ENCODE peak calls at places on chromosome 13, in four cellular contexts. Q is adipocyte, F is COR-L47, C is SK-MEL-5. V is an unnamed sample.

GRCh38 chr13:75579529-75579928 is 29.9 kb downstream of the UCHL3 start:
- DNase-seq in Q (no peak), F (no peak), C (no peak), V (no peak)

GRCh38 chr13:75384881-75385707 is 96.9 kb downstream of the TBC1D4 start:
- DNase-seq in Q (no peak), F (peak; percentile 59), C (no peak), V (no peak)

GRCh38 chr13:107835339-107836018 is 379.9 kb downstream of the LIG4 start:
- DNase-seq in Q (peak; percentile 56), F (no peak), C (no peak), V (no peak)

GRCh38 chr13:28527629-28528028 is 32.7 kb upstream of the FLT1 start:
- DNase-seq in Q (no peak), F (no peak), C (no peak), V (no peak)

GRCh38 chr13:38384171-38384570 is 34.5 kb downstream of the UFM1 start:
- DNase-seq in Q (peak; percentile 71), F (no peak), C (no peak), V (no peak)

GRCh38 chr13:95569966-95570365 is 17.4 kb downstream of the CLDN10 start:
- DNase-seq in Q (no peak), F (no peak), C (no peak), V (no peak)

GRCh38 chr13:64054306-64054705 is 2638.7 kb upstream of the PCDH20 start:
- DNase-seq in Q (no peak), F (no peak), C (no peak), V (no peak)

GRCh38 chr13:20197361-20197834 is 4.7 kb upstream of the GJB2 start:
- DNase-seq in Q (peak; percentile 58), F (peak; percentile 29), C (peak; percentile 82), V (no peak)

GRCh38 chr13:27965343-27965739 is 3.8 kb downstream of the CDX2 start:
- DNase-seq in Q (no peak), F (no peak), C (no peak), V (no peak)

GRCh38 chr13:42486711-42487198 is 87.2 kb upstream of the TNFSF11 start:
- DNase-seq in Q (peak; percentile 78), F (no peak), C (no peak), V (no peak)

GRCh38 chr13:20814224-20814910 is 40.6 kb upstream of the EEF1AKMT1 start:
- DNase-seq in Q (peak; percentile 95), F (no peak), C (no peak), V (peak; percentile 89)

GRCh38 chr13:23985846-23986245 is 88.5 kb upstream of the C1QTNF9B start:
- DNase-seq in Q (no peak), F (no peak), C (no peak), V (no peak)

GRCh38 chr13:105033999-105034398 is 1501.5 kb downstream of the EFNB2 start:
- DNase-seq in Q (no peak), F (no peak), C (no peak), V (no peak)

GRCh38 chr13:107456431-107456830 is 758.9 kb downstream of the LIG4 start:
- DNase-seq in Q (no peak), F (no peak), C (no peak), V (no peak)

GRCh38 chr13:20231839-20232555 is at the start of gene GJB6:
- DNase-seq in Q (no peak), F (peak; percentile 3), C (no peak), V (no peak)

GRCh38 chr13:44840131-44840530 is 149.1 kb downstream of the NUFIP1 start:
- DNase-seq in Q (peak; percentile 34), F (no peak), C (no peak), V (no peak)

GRCh38 chr13:113620036-113620435 is 35.5 kb downstream of the TFDP1 start:
- DNase-seq in Q (no peak), F (no peak), C (no peak), V (no peak)

GRCh38 chr13:36848228-36848982 is 29.4 kb downstream of the RFXAP start:
- DNase-seq in Q (no peak), F (no peak), C (peak; percentile 64), V (no peak)

GRCh38 chr13:28268800-28269223 is 130.5 kb downstream of the PAN3 start:
- DNase-seq in Q (no peak), F (no peak), C (no peak), V (no peak)

GRCh38 chr13:51767100-51767499 is 36.9 kb downstream of the DHRS12 start:
- DNase-seq in Q (no peak), F (no peak), C (peak; percentile 64), V (no peak)

GRCh38 chr13:22108283-22108897 is 437.5 kb downstream of the FGF9 start:
- DNase-seq in Q (no peak), F (no peak), C (no peak), V (no peak)

GRCh38 chr13:23656637-23657036 is 86.4 kb downstream of the TNFRSF19 start:
- DNase-seq in Q (peak; percentile 63), F (no peak), C (no peak), V (no peak)

V was measured in aorta.